ENCODE peak calls at places on chromosomes 2 and 18, in five cellular contexts. K, F, D, I and C are unnamed samples.

GRCh38 chr2:12702661-12703121 is 14.0 kb upstream of the TRIB2 start:
- DNase-seq in K (no peak), F (peak; percentile 94), D (no peak), I (no peak), C (no peak)

GRCh38 chr2:96536445-96537065 is at the start of gene ARID5A:
- DNase-seq in I (peak; percentile 94), F (peak; percentile 84), D (peak; percentile 97), K (peak; percentile 92), C (peak; percentile 84)

GRCh38 chr18:36769611-36770314 is 59.0 kb downstream of the TPGS2 start:
- DNase-seq in K (no peak), F (no peak), D (no peak), I (no peak), C (no peak)

GRCh38 chr2:192655916-192656315 is 461.2 kb upstream of the TMEFF2 start:
- DNase-seq in I (no peak), K (no peak), D (no peak), F (no peak), C (no peak)

GRCh38 chr2:154425999-154426398 is 272.5 kb upstream of the KCNJ3 start:
- DNase-seq in F (peak; percentile 1), D (no peak), K (no peak), I (no peak), C (no peak)

GRCh38 chr18:50507120-50507590 is 52.7 kb upstream of the MAPK4 start:
- DNase-seq in I (no peak), D (peak; percentile 72), K (no peak), F (peak; percentile 13), C (no peak)

GRCh38 chr2:54949431-54949830 is 100.8 kb downstream of the RTN4 start:
- DNase-seq in I (no peak), F (no peak), K (no peak), D (no peak), C (no peak)

GRCh38 chr18:500556-501405 is at the start of gene COLEC12:
- DNase-seq in K (no peak), I (no peak), D (peak; percentile 66), F (no peak), C (no peak)

GRCh38 chr18:13245481-13246000 is 27.0 kb downstream of the LDLRAD4 start:
- DNase-seq in I (no peak), F (no peak), D (no peak), K (peak; percentile 9), C (no peak)

GRCh38 chr2:109422071-109422757 is 191.6 kb downstream of the SEPTIN10 start:
- DNase-seq in D (peak; percentile 24), K (no peak), I (no peak), F (no peak), C (no peak)

GRCh38 chr2:96353606-96354095 is 18.1 kb downstream of the NCAPH start:
- DNase-seq in F (no peak), K (no peak), D (no peak), I (no peak), C (no peak)

GRCh38 chr2:144331652-144332355 is 188.1 kb downstream of the ZEB2 start:
- DNase-seq in K (peak; percentile 56), F (no peak), D (peak; percentile 83), I (peak; percentile 80), C (peak; percentile 14)

GRCh38 chr2:149490296-149490695 is 97.3 kb downstream of the MMADHC start:
- DNase-seq in K (no peak), F (no peak), I (no peak), D (no peak), C (no peak)

GRCh38 chr2:39660612-39661196 is 5.0 kb upstream of the TMEM178A start:
- DNase-seq in F (no peak), I (no peak), D (no peak), K (no peak), C (no peak)

GRCh38 chr2:191478754-191479679 is 198.9 kb upstream of the NABP1 start:
- DNase-seq in I (no peak), F (no peak), D (peak; percentile 74), K (no peak), C (no peak)

GRCh38 chr2:29902356-29902755 is 19.0 kb downstream of the ALK start:
- DNase-seq in D (no peak), K (no peak), I (no peak), F (no peak), C (no peak)

GRCh38 chr2:120653026-120653425 is 82.6 kb upstream of the GLI2 start:
- DNase-seq in F (no peak), D (no peak), K (no peak), I (no peak), C (no peak)

GRCh38 chr2:97849881-97850540 is 136.6 kb downstream of the ZAP70 start:
- DNase-seq in K (no peak), I (no peak), D (no peak), F (peak; percentile 82), C (no peak)

GRCh38 chr2:230410861-230411464 is 5.0 kb upstream of the SP100 start:
- DNase-seq in I (peak; percentile 25), D (no peak), F (no peak), K (no peak), C (no peak)

GRCh38 chr18:26301681-26302080 is 75.4 kb downstream of the TAF4B start:
- DNase-seq in F (peak; percentile 74), I (no peak), K (no peak), D (no peak), C (no peak)

GRCh38 chr2:226131299-226131784 is 668.3 kb downstream of the IRS1 start:
- DNase-seq in D (no peak), K (no peak), F (no peak), I (no peak), C (no peak)

GRCh38 chr18:68083131-68083530 is 566.6 kb upstream of the DSEL start:
- DNase-seq in I (no peak), F (peak; percentile 37), K (no peak), D (no peak), C (no peak)

GRCh38 chr18:7488571-7488970 is 78.5 kb upstream of the PTPRM start:
- DNase-seq in K (no peak), F (no peak), D (no peak), I (no peak), C (no peak)

GRCh38 chr2:151049746-151050145 is 211.9 kb downstream of the RBM43 start:
- DNase-seq in F (peak; percentile 91), K (no peak), D (no peak), I (no peak), C (no peak)

GRCh38 chr2:75573145-75573878 is 12.6 kb upstream of the EVA1A start:
- DNase-seq in D (no peak), F (peak; percentile 85), K (no peak), I (no peak), C (no peak)

DNA sequence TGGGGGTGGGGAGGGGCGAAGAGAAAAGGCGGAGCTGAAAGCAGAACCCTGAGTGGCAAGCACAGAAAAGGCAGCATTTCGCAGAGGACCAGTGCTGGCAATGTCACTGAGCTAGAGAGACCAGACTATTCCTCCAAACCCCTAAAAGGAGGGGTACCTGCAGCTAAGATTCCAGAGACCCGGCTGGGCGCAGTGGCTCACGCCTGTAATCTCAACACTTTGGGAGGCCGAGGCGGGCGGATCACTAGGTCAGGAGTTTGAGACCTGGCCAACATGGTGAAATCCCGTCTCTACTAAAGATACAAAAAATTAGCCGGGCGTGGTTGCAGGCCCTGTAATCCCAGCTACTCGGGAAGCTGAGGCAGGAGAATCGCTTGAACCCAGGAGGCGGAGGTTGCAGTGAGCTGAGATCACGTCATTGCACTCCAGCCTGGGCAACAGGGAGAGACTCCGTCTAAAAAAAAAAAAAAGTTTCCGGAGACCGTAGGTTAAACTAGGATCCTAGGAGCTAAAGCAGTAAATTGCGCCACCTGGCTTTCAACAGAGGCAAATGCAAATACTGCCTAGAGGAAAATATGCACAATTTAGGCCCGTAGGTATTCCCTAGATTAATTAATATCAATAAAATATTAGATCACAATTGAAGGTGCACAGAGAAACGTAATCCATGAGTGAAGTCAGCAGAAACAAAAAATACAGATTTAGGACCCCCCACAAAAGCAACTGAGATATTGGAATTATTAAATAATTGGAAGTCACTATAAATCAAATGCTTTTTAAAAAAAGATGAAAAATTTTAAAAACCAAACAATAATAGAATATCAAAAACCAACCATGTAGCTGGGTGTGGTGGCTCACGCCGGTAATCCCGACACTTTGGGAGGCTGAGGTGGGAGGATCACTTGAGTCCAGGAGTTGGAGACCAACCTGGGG is 4.9 kb downstream of the UCN start:
- DNase-seq in K (no peak), D (no peak), F (peak; percentile 57), I (peak; percentile 52), C (no peak)
- H3K4me3 ChIP-seq in K (peak overlapping the region; percentile 44), D (peak overlapping the region; percentile 27), F (no peak overlapping the region), I (peak overlapping the region; percentile 45), C (peak overlapping the region; percentile 69)

GRCh38 chr18:77054288-77054605 is 78.3 kb downstream of the MBP start:
- DNase-seq in F (no peak), I (no peak), K (no peak), D (no peak), C (no peak)
- H3K27ac ChIP-seq in F (no peak overlapping the region), I (peak overlapping the region; percentile 80), K (peak overlapping the region; percentile 80), D (peak overlapping the region; percentile 57), C (peak overlapping the region; percentile 47)

DNA sequence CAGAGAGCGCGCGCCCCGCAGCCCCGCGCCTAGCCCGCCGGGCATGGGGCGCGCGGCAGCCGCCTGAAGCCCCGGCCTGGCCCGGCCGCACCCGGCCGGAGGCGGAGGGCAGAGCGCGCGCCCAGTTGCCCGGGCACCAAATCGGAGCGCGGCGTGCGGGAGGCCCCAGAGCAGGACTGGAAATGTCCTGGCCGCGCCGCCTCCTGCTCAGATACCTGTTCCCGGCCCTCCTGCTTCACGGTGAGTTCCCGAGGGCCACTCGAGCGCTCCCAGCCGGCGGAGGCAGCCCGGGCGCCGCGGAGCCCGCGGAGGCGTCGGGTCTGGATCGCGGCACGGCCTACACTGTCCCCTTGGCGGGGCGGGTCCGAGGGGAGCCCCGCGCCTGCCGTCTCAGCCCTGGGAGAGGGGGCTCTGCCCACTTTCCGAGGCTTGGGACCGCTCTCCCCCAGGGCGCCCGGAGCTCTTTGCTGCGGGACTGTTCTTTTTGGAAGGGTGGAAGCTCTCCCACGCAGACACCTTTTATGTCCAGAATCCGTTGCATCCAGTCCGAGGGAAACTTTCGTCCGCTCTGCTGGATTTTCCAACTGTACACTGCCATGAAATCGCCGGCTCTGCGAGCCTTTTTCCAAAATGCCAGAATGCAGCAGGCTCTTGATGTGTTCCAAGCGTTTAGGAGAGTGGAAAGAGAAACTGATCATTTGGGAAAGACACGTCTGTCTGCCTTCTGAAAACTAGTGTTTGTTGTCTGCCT is 540 bp downstream of the APCDD1 start:
- DNase-seq in F (peak; percentile 47), D (no peak), K (no peak), I (no peak), C (no peak)
- H3K4me3 ChIP-seq in F (peak overlapping the region; percentile 48), D (peak overlapping the region; percentile 52), K (peak overlapping the region; percentile 91), I (no peak overlapping the region), C (peak overlapping the region; percentile 83)

DNA sequence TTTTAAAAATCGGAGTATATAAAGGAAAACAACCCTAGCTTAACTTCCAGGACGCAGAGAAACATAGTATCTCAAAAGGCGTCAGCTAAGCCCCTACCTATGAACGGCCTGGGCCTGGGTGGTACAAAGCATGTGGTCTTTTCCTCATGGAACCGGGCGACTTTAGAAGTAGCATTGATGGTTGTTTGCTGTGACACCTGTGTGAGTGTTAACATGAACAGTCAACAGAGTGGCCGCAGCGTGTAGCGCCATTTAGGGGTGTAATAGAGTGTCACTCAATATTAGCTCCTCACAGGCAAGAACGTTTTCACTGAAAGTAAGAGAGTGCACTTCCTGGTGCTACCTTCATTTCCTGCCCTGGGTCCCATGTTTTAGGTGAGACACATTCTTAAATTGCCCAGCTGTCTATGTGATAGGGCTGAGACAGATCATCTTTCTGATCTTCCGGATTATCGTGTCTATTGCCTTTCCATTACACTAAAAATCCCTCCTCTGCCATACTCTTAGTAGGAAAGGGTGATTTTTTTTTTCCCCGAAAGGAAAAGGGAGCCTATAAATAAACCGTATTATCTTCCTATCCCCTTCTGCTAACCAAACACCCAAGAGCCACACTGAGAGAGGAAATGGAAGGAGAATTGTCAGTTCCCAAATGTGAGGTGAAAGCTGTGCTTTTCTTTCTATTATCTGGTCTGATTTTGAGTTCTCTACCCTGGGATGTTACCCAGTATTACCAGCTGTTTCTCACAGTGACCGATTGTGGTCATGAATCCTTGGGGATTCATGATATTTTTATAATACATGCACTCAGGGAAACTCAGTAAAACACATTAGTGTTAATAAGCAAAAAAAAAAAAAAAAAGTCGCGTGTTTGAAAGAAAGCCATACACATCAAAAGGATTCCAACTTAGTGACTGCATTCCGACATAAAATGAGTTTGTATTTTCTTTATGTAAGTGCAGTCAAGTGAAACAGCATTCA is 1.4 kb downstream of the GORASP2 start:
- DNase-seq in K (no peak), F (peak; percentile 79), I (peak; percentile 77), D (no peak), C (no peak)
- H3K27ac ChIP-seq in K (peak overlapping the region; percentile 98), F (peak overlapping the region; percentile 72), I (peak overlapping the region; percentile 68), D (peak overlapping the region; percentile 93), C (peak overlapping the region; percentile 83)